ENCODE peak calls at places on chromosomes 2 and 18, in six cellular contexts. S is CD8-positive, alpha-beta T cell; E is endothelial cell; R is heart right ventricle; B is fibroblast of mammary gland; F is HFFc6. Q is an unnamed sample.

GRCh38 chr2:122028371-122029102 is 273.1 kb downstream of the TSN start:
- DNase-seq in S (no peak), B (peak), R (no peak), F (peak), E (no peak), Q (peak)

GRCh38 chr2:74865770-74866674 is 32.1 kb downstream of the HK2 start:
- DNase-seq in E (no peak), S (no peak), B (no peak), F (no peak), R (no peak), Q (no peak)

GRCh38 chr18:48607049-48607984 is 68.5 kb downstream of the CTIF start:
- DNase-seq in S (no peak), E (no peak), F (peak), B (peak), R (no peak), Q (peak)

GRCh38 chr2:202436631-202437030 is 60.5 kb downstream of the BMPR2 start:
- DNase-seq in B (peak), R (no peak), E (no peak), F (no peak), S (no peak), Q (no peak)

GRCh38 chr2:158315803-158316413 is 140.6 kb downstream of the CCDC148 start:
- DNase-seq in R (no peak), B (no peak), E (no peak), S (no peak), F (no peak), Q (no peak)

GRCh38 chr2:127106457-127106997 is 427 bp downstream of the BIN1 start:
- DNase-seq in B (no peak), F (no peak), R (no peak), S (no peak), E (peak), Q (peak)

GRCh38 chr18:3230401-3231334 is 10.9 kb upstream of the MYOM1 start:
- DNase-seq in S (no peak), E (no peak), R (no peak), F (peak), B (peak), Q (peak)

GRCh38 chr2:101160454-101160853 is 9.3 kb upstream of the TBC1D8 start:
- DNase-seq in S (no peak), F (peak), E (no peak), R (no peak), B (peak), Q (peak)

GRCh38 chr2:20490300-20491181 is 43.7 kb downstream of the RHOB start:
- DNase-seq in S (no peak), R (no peak), F (no peak), B (peak), E (no peak), Q (peak)

GRCh38 chr18:62717059-62717849 is 1.9 kb downstream of the PHLPP1 start:
- DNase-seq in S (peak), E (peak), B (peak), R (no peak), F (peak), Q (peak)

GRCh38 chr18:5939801-5940667 is 44.7 kb upstream of the TMEM200C start:
- DNase-seq in B (no peak), R (no peak), S (no peak), F (no peak), E (no peak), Q (no peak)

GRCh38 chr2:128549094-128549493 is 230.4 kb upstream of the HS6ST1 start:
- DNase-seq in E (no peak), F (no peak), R (no peak), B (peak), S (no peak), Q (no peak)

GRCh38 chr18:70296289-70296688 is 7.4 kb downstream of the SOCS6 start:
- DNase-seq in F (no peak), S (no peak), B (no peak), E (no peak), R (peak), Q (no peak)

GRCh38 chr18:79912994-79913831 is 38.2 kb downstream of the SLC66A2 start:
- DNase-seq in S (no peak), E (no peak), B (no peak), R (no peak), F (no peak), Q (no peak)

GRCh38 chr18:48994044-48994651 is 43.4 kb upstream of the SMAD7 start:
- DNase-seq in R (no peak), E (no peak), B (peak), S (no peak), F (peak), Q (no peak)

GRCh38 chr2:160351978-160352377 is 141.6 kb downstream of the RBMS1 start:
- DNase-seq in R (no peak), B (peak), S (no peak), E (no peak), F (peak), Q (peak)

GRCh38 chr18:79625924-79626561 is 53.6 kb upstream of the CTDP1 start:
- DNase-seq in E (no peak), S (no peak), B (no peak), R (no peak), F (no peak), Q (no peak)

GRCh38 chr2:45833301-45833967 is 182.0 kb downstream of the PRKCE start:
- DNase-seq in E (no peak), F (no peak), B (no peak), S (no peak), R (no peak), Q (no peak)

GRCh38 chr18:66872277-66872676 is 268.4 kb upstream of the CDH19 start:
- DNase-seq in S (no peak), E (no peak), F (no peak), R (no peak), B (peak), Q (peak)
- TF ChIP-seq CTCF in S (no peak), E (no peak), F (no peak), R (peak), B (peak), Q (peak)

DNA sequence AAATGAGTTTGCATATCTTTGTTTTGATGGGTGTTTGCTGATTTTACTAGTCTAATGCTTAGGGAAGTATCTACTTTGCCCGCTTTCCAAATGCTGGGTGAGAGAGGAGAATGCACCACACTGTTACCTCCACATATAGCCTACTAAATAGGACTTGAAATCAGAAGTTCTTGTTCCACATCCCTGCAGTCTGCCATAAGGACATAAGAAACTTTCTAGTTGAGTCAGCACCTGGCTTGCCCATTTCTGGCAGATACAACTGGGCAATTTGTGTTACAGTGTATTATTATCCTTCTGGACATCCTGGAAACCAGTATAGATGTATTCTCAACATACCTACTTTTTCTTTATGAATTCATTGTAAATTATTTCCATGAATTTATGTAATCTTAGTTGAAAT is 29.5 kb downstream of the ANXA4 start:
- DNase-seq in S (no peak), R (no peak), B (peak), E (no peak), F (no peak), Q (no peak)
- TF ChIP-seq CTCF in S (no peak), R (no peak), B (no peak), E (no peak), F (no peak), Q (no peak)

GRCh38 chr2:98637401-98638144 is 29.2 kb downstream of the UNC50 start:
- DNase-seq in S (peak), F (no peak), R (no peak), B (no peak), E (no peak), Q (no peak)

GRCh38 chr2:98632351-98632750 is 24.0 kb downstream of the UNC50 start:
- DNase-seq in S (no peak), E (no peak), R (no peak), F (no peak), B (no peak), Q (no peak)

DNA sequence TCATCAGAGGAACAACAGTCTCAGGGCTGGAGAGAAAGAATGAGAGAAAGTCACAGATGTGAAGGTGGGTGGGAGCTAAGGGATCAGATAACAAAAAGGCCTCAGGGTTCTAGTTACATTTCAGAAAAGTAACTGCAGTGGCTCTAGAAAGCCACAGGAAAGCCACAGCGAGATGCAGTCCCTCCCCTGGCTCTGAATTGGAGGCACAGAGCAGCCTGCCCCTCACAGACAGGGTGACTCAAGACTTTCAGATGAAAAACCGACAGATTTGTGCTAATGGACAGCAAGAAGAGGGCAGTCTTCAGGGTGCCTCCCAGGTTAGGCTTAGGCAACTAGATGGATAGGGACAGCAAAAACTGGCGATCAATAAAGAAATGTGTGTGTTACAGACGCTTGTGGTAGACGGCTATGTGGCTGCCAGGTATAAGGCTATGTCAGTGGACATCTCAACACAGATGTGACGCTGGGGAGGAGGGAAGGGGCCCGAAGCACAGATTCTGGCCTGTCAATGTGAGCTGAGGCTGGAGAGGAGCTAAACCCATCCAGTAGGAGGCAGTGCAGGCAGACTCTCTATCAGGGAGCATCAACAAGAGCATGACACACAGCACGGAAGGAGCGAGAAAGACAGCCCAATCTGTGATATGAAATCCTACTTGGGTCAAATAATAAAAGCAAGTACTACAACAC is 26.2 kb downstream of the UNC50 start:
- DNase-seq in E (peak), S (peak), R (no peak), B (peak), F (no peak), Q (peak)
- TF ChIP-seq CTCF in E (peak), S (peak), R (no peak), B (peak), F (peak), Q (no peak)

GRCh38 chr2:232592687-232593407 is 40.6 kb upstream of the EFHD1 start:
- DNase-seq in F (peak), R (no peak), E (no peak), B (peak), S (no peak), Q (peak)
- TF ChIP-seq CTCF in F (peak), R (no peak), E (no peak), B (no peak), S (no peak), Q (no peak)

GRCh38 chr2:42812899-42813479 is 20.6 kb upstream of the HAAO start:
- DNase-seq in S (no peak), E (no peak), B (peak), F (peak), R (no peak), Q (peak)
- TF ChIP-seq CTCF in S (peak), E (peak), B (peak), F (peak), R (peak), Q (peak)

Q was measured in MCF 10A.